ENCODE peak calls at places on chromosome 9, in seven cellular contexts. One of them, this sample, is unnamed.

GRCh38 chr9:133054966-133055365 is 6.8 kb upstream of the CEL start:
- DNase-seq in K562: no peak
- DNase-seq in naive thymus-derived CD8-positive, alpha-beta T cell: no peak
- DNase-seq in EL: peak
- DNase-seq in GM18507: no peak
- DNase-seq in left ventricle myocardium superior: peak
- DNase-seq in kidney: peak
- DNase-seq in this sample: no peak

GRCh38 chr9:132970306-132971062 is 8.0 kb upstream of the GFI1B start:
- DNase-seq in K562: no peak
- DNase-seq in naive thymus-derived CD8-positive, alpha-beta T cell: no peak
- DNase-seq in EL: no peak
- DNase-seq in GM18507: no peak
- DNase-seq in left ventricle myocardium superior: no peak
- DNase-seq in kidney: no peak
- DNase-seq in this sample: no peak

GRCh38 chr9:90539266-90539665 is 103.4 kb downstream of the DIRAS2 start:
- DNase-seq in K562: no peak
- DNase-seq in naive thymus-derived CD8-positive, alpha-beta T cell: no peak
- DNase-seq in EL: no peak
- DNase-seq in GM18507: no peak
- DNase-seq in left ventricle myocardium superior: no peak
- DNase-seq in kidney: no peak
- DNase-seq in this sample: no peak

GRCh38 chr9:92564479-92564878 is 28.7 kb upstream of the ECM2 start:
- DNase-seq in K562: no peak
- DNase-seq in naive thymus-derived CD8-positive, alpha-beta T cell: no peak
- DNase-seq in EL: peak
- DNase-seq in GM18507: no peak
- DNase-seq in left ventricle myocardium superior: no peak
- DNase-seq in kidney: no peak
- DNase-seq in this sample: no peak

GRCh38 chr9:124511891-124512805 is 4.9 kb upstream of the NR5A1 start:
- DNase-seq in K562: peak
- DNase-seq in naive thymus-derived CD8-positive, alpha-beta T cell: no peak
- DNase-seq in EL: no peak
- DNase-seq in GM18507: no peak
- DNase-seq in left ventricle myocardium superior: no peak
- DNase-seq in kidney: no peak
- DNase-seq in this sample: no peak

GRCh38 chr9:128104171-128104618 is 23.3 kb downstream of the PTGES2 start:
- DNase-seq in K562: no peak
- DNase-seq in naive thymus-derived CD8-positive, alpha-beta T cell: no peak
- DNase-seq in EL: no peak
- DNase-seq in GM18507: no peak
- DNase-seq in left ventricle myocardium superior: no peak
- DNase-seq in kidney: peak
- DNase-seq in this sample: peak

GRCh38 chr9:7246917-7247538 is 489.3 kb downstream of the KDM4C start:
- DNase-seq in K562: no peak
- DNase-seq in naive thymus-derived CD8-positive, alpha-beta T cell: no peak
- DNase-seq in EL: no peak
- DNase-seq in GM18507: no peak
- DNase-seq in left ventricle myocardium superior: no peak
- DNase-seq in kidney: no peak
- DNase-seq in this sample: no peak

GRCh38 chr9:88291056-88291455 is 97.2 kb upstream of the SPIN1 start:
- DNase-seq in K562: no peak
- DNase-seq in naive thymus-derived CD8-positive, alpha-beta T cell: no peak
- DNase-seq in EL: no peak
- DNase-seq in GM18507: no peak
- DNase-seq in left ventricle myocardium superior: no peak
- DNase-seq in kidney: no peak
- DNase-seq in this sample: no peak

GRCh38 chr9:113579270-113580040 is 115.9 kb downstream of the RGS3 start:
- DNase-seq in K562: no peak
- DNase-seq in naive thymus-derived CD8-positive, alpha-beta T cell: peak
- DNase-seq in EL: no peak
- DNase-seq in GM18507: peak
- DNase-seq in left ventricle myocardium superior: peak
- DNase-seq in kidney: peak
- DNase-seq in this sample: no peak

GRCh38 chr9:129459550-129460322 is 161.2 kb downstream of the C9orf50 start:
- DNase-seq in K562: no peak
- DNase-seq in naive thymus-derived CD8-positive, alpha-beta T cell: peak
- DNase-seq in EL: no peak
- DNase-seq in GM18507: no peak
- DNase-seq in left ventricle myocardium superior: no peak
- DNase-seq in kidney: no peak
- DNase-seq in this sample: no peak

GRCh38 chr9:120043448-120043847 is 536.5 kb downstream of the CDK5RAP2 start:
- DNase-seq in K562: no peak
- DNase-seq in naive thymus-derived CD8-positive, alpha-beta T cell: no peak
- DNase-seq in EL: no peak
- DNase-seq in GM18507: no peak
- DNase-seq in left ventricle myocardium superior: no peak
- DNase-seq in kidney: no peak
- DNase-seq in this sample: no peak

GRCh38 chr9:21171351-21171750 is 4.9 kb upstream of the IFNA21 start:
- DNase-seq in K562: no peak
- DNase-seq in naive thymus-derived CD8-positive, alpha-beta T cell: no peak
- DNase-seq in EL: no peak
- DNase-seq in GM18507: no peak
- DNase-seq in left ventricle myocardium superior: no peak
- DNase-seq in kidney: no peak
- DNase-seq in this sample: no peak

GRCh38 chr9:114396558-114397218 is 8.9 kb upstream of the AKNA start:
- DNase-seq in K562: no peak
- DNase-seq in naive thymus-derived CD8-positive, alpha-beta T cell: no peak
- DNase-seq in EL: peak
- DNase-seq in GM18507: no peak
- DNase-seq in left ventricle myocardium superior: no peak
- DNase-seq in kidney: no peak
- DNase-seq in this sample: no peak

GRCh38 chr9:20740929-20741582 is 57.0 kb downstream of the FOCAD start:
- DNase-seq in K562: peak
- DNase-seq in naive thymus-derived CD8-positive, alpha-beta T cell: peak
- DNase-seq in EL: no peak
- DNase-seq in GM18507: no peak
- DNase-seq in left ventricle myocardium superior: no peak
- DNase-seq in kidney: no peak
- DNase-seq in this sample: no peak

GRCh38 chr9:85900504-85901201 is 40.3 kb upstream of the NAA35 start:
- DNase-seq in K562: peak
- DNase-seq in naive thymus-derived CD8-positive, alpha-beta T cell: peak
- DNase-seq in EL: peak
- DNase-seq in GM18507: peak
- DNase-seq in left ventricle myocardium superior: no peak
- DNase-seq in kidney: no peak
- DNase-seq in this sample: no peak

GRCh38 chr9:133916159-133916541 is 76.0 kb downstream of the VAV2 start:
- DNase-seq in K562: no peak
- DNase-seq in naive thymus-derived CD8-positive, alpha-beta T cell: no peak
- DNase-seq in EL: no peak
- DNase-seq in GM18507: no peak
- DNase-seq in left ventricle myocardium superior: no peak
- DNase-seq in kidney: no peak
- DNase-seq in this sample: no peak

GRCh38 chr9:69898714-69899209 is 78.1 kb downstream of the CFAP95 start:
- DNase-seq in K562: no peak
- DNase-seq in naive thymus-derived CD8-positive, alpha-beta T cell: no peak
- DNase-seq in EL: peak
- DNase-seq in GM18507: no peak
- DNase-seq in left ventricle myocardium superior: no peak
- DNase-seq in kidney: no peak
- DNase-seq in this sample: no peak

GRCh38 chr9:99105152-99106043 is 485 bp downstream of the TGFBR1 start:
- DNase-seq in K562: peak
- DNase-seq in naive thymus-derived CD8-positive, alpha-beta T cell: peak
- DNase-seq in EL: peak
- DNase-seq in GM18507: peak
- DNase-seq in left ventricle myocardium superior: peak
- DNase-seq in kidney: peak
- DNase-seq in this sample: peak

GRCh38 chr9:15243086-15243485 is 63.9 kb downstream of the TTC39B start:
- DNase-seq in K562: no peak
- DNase-seq in naive thymus-derived CD8-positive, alpha-beta T cell: no peak
- DNase-seq in EL: peak
- DNase-seq in GM18507: no peak
- DNase-seq in left ventricle myocardium superior: no peak
- DNase-seq in kidney: no peak
- DNase-seq in this sample: no peak

GRCh38 chr9:92492781-92493401 is 10.6 kb upstream of the ASPN start:
- DNase-seq in K562: no peak
- DNase-seq in naive thymus-derived CD8-positive, alpha-beta T cell: no peak
- DNase-seq in EL: no peak
- DNase-seq in GM18507: no peak
- DNase-seq in left ventricle myocardium superior: no peak
- DNase-seq in kidney: no peak
- DNase-seq in this sample: no peak

GRCh38 chr9:35618854-35619799 is 914 bp upstream of the CD72 start:
- DNase-seq in K562: no peak
- DNase-seq in naive thymus-derived CD8-positive, alpha-beta T cell: peak
- DNase-seq in EL: no peak
- DNase-seq in GM18507: no peak
- DNase-seq in left ventricle myocardium superior: peak
- DNase-seq in kidney: no peak
- DNase-seq in this sample: peak

GRCh38 chr9:12815895-12816294 is 41.1 kb downstream of the LURAP1L start:
- DNase-seq in K562: no peak
- DNase-seq in naive thymus-derived CD8-positive, alpha-beta T cell: no peak
- DNase-seq in EL: peak
- DNase-seq in GM18507: no peak
- DNase-seq in left ventricle myocardium superior: no peak
- DNase-seq in kidney: no peak
- DNase-seq in this sample: no peak

GRCh38 chr9:78029601-78030552 is 1.7 kb downstream of the GNAQ start:
- DNase-seq in K562: no peak
- DNase-seq in naive thymus-derived CD8-positive, alpha-beta T cell: peak
- DNase-seq in EL: peak
- DNase-seq in GM18507: no peak
- DNase-seq in left ventricle myocardium superior: no peak
- DNase-seq in kidney: no peak
- DNase-seq in this sample: peak

GRCh38 chr9:116190595-116190994 is 37.0 kb downstream of the PAPPA start:
- DNase-seq in K562: no peak
- DNase-seq in naive thymus-derived CD8-positive, alpha-beta T cell: no peak
- DNase-seq in EL: no peak
- DNase-seq in GM18507: no peak
- DNase-seq in left ventricle myocardium superior: no peak
- DNase-seq in kidney: no peak
- DNase-seq in this sample: no peak

GRCh38 chr9:27154923-27155322 is 45.9 kb downstream of the TEK start:
- DNase-seq in K562: no peak
- DNase-seq in naive thymus-derived CD8-positive, alpha-beta T cell: no peak
- DNase-seq in EL: peak
- DNase-seq in GM18507: no peak
- DNase-seq in left ventricle myocardium superior: no peak
- DNase-seq in kidney: no peak
- DNase-seq in this sample: peak

GRCh38 chr9:119078015-119078414 is 291.2 kb downstream of the BRINP1 start:
- DNase-seq in K562: no peak
- DNase-seq in naive thymus-derived CD8-positive, alpha-beta T cell: no peak
- DNase-seq in EL: no peak
- DNase-seq in GM18507: no peak
- DNase-seq in left ventricle myocardium superior: no peak
- DNase-seq in kidney: no peak
- DNase-seq in this sample: no peak

GRCh38 chr9:3059781-3060468 is 216.0 kb upstream of the PUM3 start:
- DNase-seq in K562: no peak
- DNase-seq in naive thymus-derived CD8-positive, alpha-beta T cell: no peak
- DNase-seq in EL: peak
- DNase-seq in GM18507: no peak
- DNase-seq in left ventricle myocardium superior: no peak
- DNase-seq in kidney: no peak
- DNase-seq in this sample: no peak

This sample was measured in thyroid gland.